ENCODE peak calls at places on chromosomes 7 and 10, in eight cellular contexts. D is HCT116, L is mammary epithelial cell, V is neural progenitor cell, B is H1, R is PC-3, O is GM23248, S is endothelial cell of umbilical vein. U is an unnamed sample. For H4K20me1, the result is how much of the 10 kb centered on the place peaks cover.

GRCh38 chr10:44520651-44521050 is 135.8 kb upstream of the CXCL12 start:
- DNase-seq in L (no peak), R (no peak), D (no peak), V (no peak), O (peak), S (no peak), B (no peak), U (no peak)

GRCh38 chr7:1458676-1459511 is at the start of gene MICALL2:
- DNase-seq in D (peak), O (peak), B (no peak), S (peak), V (peak), R (peak), L (peak), U (peak)

GRCh38 chr7:40715053-40715430 is 580.2 kb downstream of the SUGCT start:
- DNase-seq in V (no peak), L (no peak), S (no peak), B (no peak), R (no peak), O (peak), D (no peak), U (no peak)

GRCh38 chr7:78203042-78203720 is 404.6 kb downstream of the PHTF2 start:
- DNase-seq in L (no peak), D (no peak), O (peak), V (no peak), B (no peak), S (no peak), R (no peak), U (no peak)

GRCh38 chr7:95545666-95546065 is 50.6 kb downstream of the PDK4 start:
- DNase-seq in O (peak), V (no peak), B (no peak), S (peak), D (no peak), R (no peak), L (peak), U (no peak)

GRCh38 chr10:27464993-27465392 is 39.1 kb upstream of the RAB18 start:
- DNase-seq in V (no peak), S (no peak), B (no peak), L (no peak), O (no peak), R (no peak), D (no peak), U (peak)

GRCh38 chr7:80740778-80741545 is 102.5 kb downstream of the CD36 start:
- DNase-seq in S (no peak), V (no peak), B (no peak), D (no peak), R (peak), O (peak), L (no peak), U (no peak)

GRCh38 chr10:76033457-76034196 is 602.2 kb downstream of the LRMDA start:
- DNase-seq in R (peak), D (no peak), B (no peak), V (peak), S (peak), O (peak), L (no peak), U (no peak)

GRCh38 chr7:56074371-56074791 is 10.3 kb downstream of the SUMF2 start:
- DNase-seq in O (peak), L (peak), B (peak), R (peak), D (no peak), S (peak), V (peak), U (peak)

GRCh38 chr10:23345861-23346260 is 1.3 kb upstream of the C10orf67 start:
- DNase-seq in L (peak), O (peak), S (no peak), R (peak), V (no peak), D (no peak), B (no peak), U (no peak)

GRCh38 chr7:1539346-1540321 is 9.1 kb downstream of the MAFK start:
- DNase-seq in O (peak), S (no peak), D (no peak), L (no peak), V (no peak), B (no peak), R (no peak), U (no peak)

GRCh38 chr7:104272767-104273384 is 55.5 kb upstream of the LHFPL3 start:
- DNase-seq in S (peak), D (peak), R (peak), L (peak), O (peak), B (no peak), V (no peak), U (no peak)

GRCh38 chr7:100691676-100692577 is 2.1 kb downstream of the GIGYF1 start:
- DNase-seq in S (peak), O (peak), B (peak), R (peak), V (peak), D (no peak), L (peak), U (peak)

GRCh38 chr10:77983384-77984341 is 45.7 kb downstream of the POLR3A start:
- DNase-seq in S (peak), B (no peak), D (no peak), O (peak), R (peak), L (no peak), V (no peak), U (no peak)

GRCh38 chr7:146652176-146652575 is 535.6 kb downstream of the CNTNAP2 start:
- DNase-seq in V (no peak), D (no peak), L (no peak), R (no peak), O (no peak), S (no peak), B (no peak), U (no peak)

GRCh38 chr7:33979300-33979806 is 74.0 kb downstream of the BMPER start:
- DNase-seq in B (no peak), V (no peak), R (no peak), S (no peak), L (no peak), O (no peak), D (no peak), U (no peak)

GRCh38 chr7:158975526-158976467 is 119.4 kb downstream of the DYNC2I1 start:
- DNase-seq in R (peak), L (no peak), D (no peak), B (no peak), S (no peak), O (no peak), V (peak), U (peak)

GRCh38 chr7:82534687-82535086 is 91.1 kb upstream of the CACNA2D1 start:
- DNase-seq in V (no peak), S (peak), D (peak), B (no peak), O (peak), L (peak), R (peak), U (no peak)

GRCh38 chr7:37193775-37194135 is 254.9 kb downstream of the ELMO1 start:
- DNase-seq in R (no peak), S (no peak), O (no peak), V (no peak), B (no peak), D (no peak), L (no peak), U (no peak)

GRCh38 chr7:22082886-22083710 is 137.4 kb upstream of the CDCA7L start:
- DNase-seq in L (peak), R (peak), O (peak), S (peak), V (peak), B (peak), D (peak), U (peak)

GRCh38 chr7:149495785-149496641 is 1.6 kb downstream of the ZNF746 start:
- DNase-seq in R (peak), S (peak), B (no peak), V (no peak), O (peak), L (peak), D (no peak), U (no peak)

GRCh38 chr7:39606941-39607340 is 16.4 kb upstream of the RALA start:
- DNase-seq in O (no peak), R (no peak), S (no peak), B (no peak), L (no peak), V (no peak), D (no peak), U (no peak)

GRCh38 chr7:92634924-92635519 is 44.8 kb upstream of the FAM133B start:
- DNase-seq in S (peak), O (peak), B (no peak), L (peak), R (peak), D (peak), V (no peak), U (no peak)

GRCh38 chr10:102770792-102771191 is 27.0 kb downstream of the WBP1L start:
- DNase-seq in B (no peak), R (no peak), S (no peak), D (no peak), O (peak), V (no peak), L (peak), U (no peak)

GRCh38 chr10:86317949-86318725 is 48.5 kb downstream of the GRID1 start:
- DNase-seq in B (no peak), R (no peak), L (no peak), O (no peak), D (no peak), S (no peak), V (no peak), U (no peak)

GRCh38 chr10:13272164-13272571 is 27.7 kb downstream of the PHYH start:
- DNase-seq in O (peak), S (no peak), B (peak), V (peak), R (no peak), L (no peak), D (no peak), U (no peak)

GRCh38 chr10:18532881-18533535 is 118.4 kb downstream of the NSUN6 start:
- DNase-seq in D (no peak), B (no peak), V (no peak), L (no peak), R (no peak), S (no peak), O (no peak), U (no peak)

GRCh38 chr7:101174322-101174854 is 5.7 kb downstream of the NAT16 start:
- DNase-seq in B (peak), O (no peak), V (peak), S (no peak), D (no peak), R (no peak), L (no peak), U (no peak)

GRCh38 chr10:30882281-30882680 is 149.4 kb downstream of the ZNF438 start:
- DNase-seq in R (no peak), D (no peak), L (no peak), B (no peak), S (peak), O (no peak), V (no peak), U (no peak)

GRCh38 chr7:41816111-41816510 is 113.2 kb upstream of the INHBA start:
- DNase-seq in S (no peak), R (no peak), O (no peak), B (no peak), L (no peak), D (no peak), V (no peak), U (peak)

GRCh38 chr10:48285710-48286109 is 11.2 kb upstream of the FRMPD2 start:
- DNase-seq in O (no peak), S (no peak), D (no peak), B (no peak), V (no peak), R (no peak), L (no peak), U (peak)

GRCh38 chr10:119113805-119114732 is 10.2 kb downstream of the DENND10 start:
- DNase-seq in O (peak), D (no peak), L (peak), R (peak), B (no peak), S (no peak), V (no peak), U (no peak)

GRCh38 chr10:132588301-132589013 is 50.9 kb downstream of the INPP5A start:
- DNase-seq in R (no peak), O (peak), B (no peak), S (peak), V (no peak), D (no peak), L (no peak), U (no peak)

GRCh38 chr7:129783097-129783919 is 169.5 kb downstream of the UBE2H start:
- DNase-seq in D (no peak), V (peak), B (no peak), O (no peak), R (no peak), L (no peak), S (peak), U (no peak)
- TF ChIP-seq EZH2 in D (no peak), V (peak), B (peak), O (peak), R (no peak), L (peak), S (peak), U (no peak)

GRCh38 chr7:35253680-35254495 is at the start of gene TBX20:
- DNase-seq in O (peak), L (no peak), D (no peak), B (peak), R (no peak), V (peak), S (peak), U (no peak)
- H3K9ac ChIP-seq in O (no peak), L (no peak), D (no peak), B (no peak), R (no peak), V (no peak), S (no peak), U (no peak)

GRCh38 chr7:5439572-5440496 is 16.2 kb upstream of the TNRC18 start:
- DNase-seq in B (no peak), D (no peak), O (no peak), V (peak), S (no peak), L (no peak), R (no peak), U (no peak)

GRCh38 chr7:5436003-5436678 is 12.5 kb upstream of the TNRC18 start:
- DNase-seq in V (no peak), D (no peak), O (no peak), S (no peak), R (no peak), B (no peak), L (no peak), U (no peak)

GRCh38 chr7:5437348-5437892 is 13.8 kb upstream of the TNRC18 start:
- DNase-seq in D (no peak), V (no peak), B (no peak), R (no peak), O (no peak), L (no peak), S (no peak), U (no peak)

GRCh38 chr7:5439209-5439571 is 15.6 kb upstream of the TNRC18 start:
- DNase-seq in B (no peak), O (no peak), R (no peak), L (no peak), S (no peak), V (no peak), D (no peak), U (no peak)

DNA sequence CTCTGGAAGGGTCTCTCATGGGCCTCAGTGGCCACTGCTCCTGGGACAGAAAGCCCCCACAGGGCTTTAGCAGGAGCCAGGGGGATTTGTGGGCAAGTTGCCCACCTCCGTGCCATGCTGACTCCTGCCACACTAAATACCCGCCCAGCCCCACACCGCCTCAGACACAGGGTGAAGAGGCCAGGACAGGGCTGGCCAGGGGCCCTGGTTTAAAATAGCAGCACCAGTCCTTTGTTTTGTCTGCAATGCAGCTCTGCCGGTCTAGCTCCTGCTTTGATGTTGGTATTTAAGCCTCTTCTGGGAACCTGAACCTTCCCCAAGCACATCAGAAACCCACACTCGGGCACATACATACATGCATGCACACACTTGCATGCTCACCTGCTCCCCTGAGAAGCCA is 14.4 kb upstream of the TNRC18 start:
- DNase-seq in R (no peak), D (no peak), B (no peak), O (no peak), L (no peak), V (peak), S (no peak), U (no peak)
- H4K20me1 ChIP-seq in R (under half), D (under half), B (under half), O (under half), L (under half), V (under half), S (under half), U (under half)

GRCh38 chr7:318476-319266 is 28.7 kb downstream of the FOXL3 start:
- DNase-seq in L (no peak), D (no peak), S (no peak), B (no peak), O (no peak), V (no peak), R (no peak), U (no peak)
- TF ChIP-seq EZH2 in L (no peak), D (no peak), S (no peak), B (no peak), O (no peak), V (no peak), R (no peak), U (no peak)

DNA sequence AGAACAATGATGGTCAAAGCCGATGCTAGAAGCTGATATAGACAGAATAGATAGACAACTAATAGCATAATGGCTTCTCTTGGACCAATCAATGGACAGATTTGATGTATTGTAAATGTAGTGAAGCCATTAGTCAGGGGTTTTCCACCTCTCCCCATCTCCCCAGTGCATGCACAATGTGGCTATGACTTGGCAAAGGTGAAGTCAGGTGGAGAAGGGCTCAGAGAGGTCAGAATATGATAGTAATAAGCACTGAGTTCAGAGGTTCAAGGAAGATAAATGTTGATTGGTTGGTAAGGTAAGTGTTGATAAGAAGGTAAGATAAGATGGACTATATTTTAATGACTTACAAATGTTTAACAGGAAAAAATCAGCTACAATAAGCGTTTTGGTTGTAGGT is 28.5 kb downstream of the BLNK start:
- DNase-seq in R (no peak), L (no peak), O (no peak), D (no peak), S (no peak), B (no peak), V (no peak), U (no peak)
- H3K9ac ChIP-seq in R (no peak), L (no peak), O (no peak), D (no peak), S (no peak), B (no peak), V (no peak), U (no peak)

GRCh38 chr7:69631131-69631530 is 32.9 kb downstream of the AUTS2 start:
- DNase-seq in D (no peak), O (no peak), R (no peak), S (no peak), V (no peak), L (no peak), B (no peak), U (no peak)

GRCh38 chr7:69625798-69626197 is 27.5 kb downstream of the AUTS2 start:
- DNase-seq in B (no peak), D (no peak), V (no peak), R (no peak), O (no peak), S (no peak), L (no peak), U (no peak)

GRCh38 chr7:69633122-69633892 is 35.0 kb downstream of the AUTS2 start:
- DNase-seq in R (no peak), V (no peak), L (no peak), O (no peak), S (no peak), D (no peak), B (no peak), U (no peak)

GRCh38 chr7:69632280-69632679 is 34.0 kb downstream of the AUTS2 start:
- DNase-seq in S (no peak), L (no peak), R (no peak), B (no peak), V (no peak), D (no peak), O (no peak), U (no peak)

DNA sequence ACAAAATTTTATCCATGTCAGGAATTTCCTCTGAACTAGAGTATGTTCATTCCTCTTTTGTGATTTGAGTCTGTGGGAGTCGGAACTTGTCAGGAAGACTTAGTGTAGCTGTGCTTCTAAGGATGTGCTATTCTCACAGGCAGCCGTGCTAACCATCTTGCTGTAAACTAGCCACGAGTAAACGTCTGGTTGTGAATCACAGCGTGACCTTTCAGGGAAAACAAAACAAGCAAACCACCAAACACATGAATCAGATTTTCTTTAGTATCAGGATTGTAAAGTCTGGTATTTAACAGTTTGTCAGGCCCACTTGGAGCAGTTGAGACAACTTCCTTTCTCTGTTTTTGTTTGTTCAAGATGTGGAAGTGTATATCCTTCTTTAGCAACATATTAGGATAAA is 32.0 kb downstream of the AUTS2 start:
- DNase-seq in O (peak), S (peak), V (no peak), D (no peak), R (no peak), L (no peak), B (no peak), U (no peak)
- H4K20me1 ChIP-seq in O (under half), S (under half), V (half or more), D (under half), R (under half), L (under half), B (under half), U (under half)

DNA sequence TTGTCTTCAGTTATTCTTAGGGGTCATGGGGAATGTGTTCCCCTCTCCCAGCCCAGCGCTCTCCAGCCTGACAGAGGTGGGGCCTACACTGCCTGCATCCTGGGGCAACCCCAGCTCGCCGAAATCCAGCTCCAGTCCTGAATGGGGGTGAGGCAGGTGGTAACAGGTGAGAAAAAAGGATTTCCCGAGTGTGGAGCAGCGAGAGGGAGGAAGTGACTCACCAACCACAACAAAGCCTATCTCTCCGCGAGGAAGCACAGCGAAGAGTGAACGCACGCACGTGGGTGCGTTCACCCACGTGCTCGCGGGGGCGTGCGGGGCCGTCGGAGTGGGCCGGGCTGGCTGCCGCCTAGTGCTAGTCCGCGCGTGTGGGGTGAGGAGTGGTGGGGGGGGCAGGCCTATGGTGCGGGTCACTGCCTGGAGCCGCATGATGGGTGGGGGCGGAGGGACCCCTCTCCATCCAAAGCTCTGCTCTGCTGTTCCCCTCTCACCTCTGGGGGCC is 855 bp upstream of the PALD1 start:
- DNase-seq in L (peak), B (peak), D (peak), O (peak), R (peak), V (peak), S (peak), U (peak)
- TF ChIP-seq EZH2 in L (no peak), B (no peak), D (no peak), O (no peak), R (no peak), V (no peak), S (no peak), U (no peak)

DNA sequence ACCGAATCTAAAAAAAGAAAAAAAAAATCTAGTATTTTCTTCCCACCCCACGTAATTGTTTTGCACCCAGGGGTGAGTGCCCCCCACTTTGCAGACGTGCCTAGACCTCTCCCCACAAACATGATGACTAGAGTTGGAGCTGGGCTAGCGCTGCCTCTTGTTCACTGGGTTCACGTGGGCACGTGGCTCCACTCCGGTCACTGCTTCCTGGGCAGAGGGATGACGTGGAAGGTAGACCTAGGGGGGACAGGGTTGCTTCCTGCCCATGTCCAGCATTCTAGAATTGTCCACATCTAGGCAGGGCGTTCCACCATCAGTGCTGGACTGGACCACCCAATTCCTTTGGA is 861 bp upstream of the LIMK1 start:
- DNase-seq in B (no peak), D (no peak), O (no peak), S (no peak), R (no peak), L (no peak), V (no peak), U (no peak)
- H3K9ac ChIP-seq in B (no peak), D (peak), O (peak), S (no peak), R (no peak), L (no peak), V (no peak), U (peak)

U was measured in DND-41.